ENCODE peak calls at places on chromosome 4, in four cellular contexts. E, X, P and S are unnamed samples.

GRCh38 chr4:185822791-185823190 is 10.8 kb upstream of the SORBS2 start:
- DNase-seq in E (no peak), X (no peak), P (no peak), S (no peak)

GRCh38 chr4:17981063-17981462 is 40.5 kb downstream of the LCORL start:
- DNase-seq in E (no peak), X (no peak), P (peak), S (no peak)

GRCh38 chr4:151782296-151782695 is 21.5 kb upstream of the GATB start:
- DNase-seq in E (no peak), X (no peak), P (no peak), S (no peak)

GRCh38 chr4:86050516-86050915 is 309.3 kb downstream of the MAPK10 start:
- DNase-seq in E (no peak), X (no peak), P (peak), S (no peak)

GRCh38 chr4:131091896-131092295 is 1995.9 kb downstream of the C4orf33 start:
- DNase-seq in E (no peak), X (peak), P (peak), S (no peak)

GRCh38 chr4:6974138-6974848 is 64.7 kb downstream of the TBC1D14 start:
- DNase-seq in E (peak), X (peak), P (peak), S (peak)

GRCh38 chr4:13533670-13534343 is 10.5 kb downstream of the NKX3-2 start:
- DNase-seq in E (no peak), X (no peak), P (no peak), S (no peak)

GRCh38 chr4:102663073-102663472 is 97.7 kb downstream of the MANBA start:
- DNase-seq in E (no peak), X (no peak), P (peak), S (no peak)

GRCh38 chr4:111433436-111433835 is 711.8 kb upstream of the FAM241A start:
- DNase-seq in E (no peak), X (no peak), P (no peak), S (no peak)

GRCh38 chr4:4328206-4328605 is 38.2 kb downstream of the ZBTB49 start:
- DNase-seq in E (no peak), X (no peak), P (no peak), S (no peak)

GRCh38 chr4:56531823-56532222 is 26.2 kb downstream of the ARL9 start:
- DNase-seq in E (no peak), X (no peak), P (no peak), S (no peak)

GRCh38 chr4:144421839-144422565 is 224.0 kb upstream of the HHIP start:
- DNase-seq in E (no peak), X (no peak), P (peak), S (no peak)

GRCh38 chr4:128565565-128566186 is 243.8 kb upstream of the JADE1 start:
- DNase-seq in E (peak), X (peak), P (peak), S (peak)

GRCh38 chr4:94036964-94037363 is 170.7 kb upstream of the SMARCAD1 start:
- DNase-seq in E (no peak), X (no peak), P (no peak), S (no peak)

GRCh38 chr4:244471-244870 is 60.8 kb downstream of the ZNF732 start:
- DNase-seq in E (peak), X (peak), P (peak), S (peak)

GRCh38 chr4:145843148-145843547 is 95.5 kb downstream of the ZNF827 start:
- DNase-seq in E (no peak), X (no peak), P (peak), S (no peak)

GRCh38 chr4:13665711-13666660 is 38.5 kb upstream of the BOD1L1 start:
- DNase-seq in E (no peak), X (no peak), P (no peak), S (no peak)

GRCh38 chr4:39700500-39700899 is 2.6 kb downstream of the UBE2K start:
- DNase-seq in E (no peak), X (no peak), P (no peak), S (no peak)

DNA sequence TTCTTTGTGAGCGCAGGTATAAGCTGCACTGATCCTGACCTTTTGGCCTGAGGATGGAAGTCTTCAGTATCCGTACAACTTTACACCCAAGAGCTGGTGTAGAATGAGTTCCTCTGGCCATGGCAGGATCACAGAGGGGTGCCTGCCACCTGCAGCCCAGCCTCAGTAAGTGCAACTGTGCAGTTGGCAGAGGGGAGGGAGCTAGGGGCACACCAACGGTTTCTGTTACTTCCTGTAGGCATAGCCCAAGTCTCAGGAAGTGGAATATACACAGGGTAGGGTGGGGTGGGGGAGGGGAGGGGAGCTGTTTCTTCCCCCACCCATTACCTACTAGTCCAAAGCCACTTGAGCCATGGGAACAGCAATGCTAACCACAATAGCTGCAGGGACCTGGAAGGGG is 85.4 kb upstream of the GBA3 start:
- DNase-seq in E (peak), X (peak), P (peak), S (peak)
- H3K4me3 ChIP-seq in E (no peak), X (no peak), P (no peak), S (no peak)

DNA sequence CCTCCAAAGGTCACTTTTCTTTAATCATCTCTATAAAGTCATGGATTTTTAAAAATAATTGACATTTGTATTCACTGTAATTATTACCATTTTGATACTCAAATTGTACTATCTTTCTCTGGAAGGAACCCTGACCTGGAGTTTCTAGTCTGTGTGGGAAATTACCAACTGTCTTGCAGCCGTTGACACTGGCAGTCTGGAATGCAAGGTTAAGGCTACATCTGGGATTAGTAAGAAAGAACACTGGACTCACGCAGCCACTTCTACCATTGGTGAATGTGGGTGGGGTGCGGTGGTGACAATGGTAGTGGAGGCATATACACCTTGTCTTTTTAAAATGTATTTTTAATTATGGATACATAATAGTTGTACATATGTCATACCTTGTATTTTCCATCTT is 40.9 kb downstream of the EGF start:
- DNase-seq in E (no peak), X (no peak), P (no peak), S (no peak)
- H3K4me3 ChIP-seq in E (no peak), X (no peak), P (no peak), S (no peak)

GRCh38 chr4:23582671-23583070 is 307.2 kb downstream of the PPARGC1A start:
- DNase-seq in E (no peak), X (no peak), P (no peak), S (no peak)

GRCh38 chr4:23584024-23584423 is 305.8 kb downstream of the PPARGC1A start:
- DNase-seq in E (no peak), X (no peak), P (no peak), S (no peak)

GRCh38 chr4:23577398-23577797 is 312.4 kb downstream of the PPARGC1A start:
- DNase-seq in E (no peak), X (no peak), P (no peak), S (no peak)

DNA sequence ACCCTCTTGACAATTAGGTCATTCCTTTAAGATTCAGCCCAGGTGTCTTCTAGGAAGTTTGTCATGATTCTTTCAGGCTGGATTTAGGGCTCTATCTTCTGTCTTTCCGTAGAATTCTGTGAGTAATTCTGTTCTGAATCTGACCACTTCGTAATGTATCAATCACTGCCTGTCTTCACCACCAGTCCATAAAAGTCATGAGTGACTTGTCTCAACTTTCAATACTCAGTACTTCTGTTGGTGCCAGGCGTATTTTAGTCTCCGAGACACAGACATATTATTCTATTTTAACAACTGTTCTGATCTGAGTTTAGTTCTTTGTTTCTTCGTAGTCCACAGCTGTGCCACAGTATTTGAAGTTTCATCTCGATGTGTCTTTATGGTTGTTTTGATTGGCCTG is 310.7 kb downstream of the PPARGC1A start:
- DNase-seq in E (no peak), X (no peak), P (no peak), S (no peak)
- H3K4me3 ChIP-seq in E (no peak), X (no peak), P (no peak), S (no peak)

DNA sequence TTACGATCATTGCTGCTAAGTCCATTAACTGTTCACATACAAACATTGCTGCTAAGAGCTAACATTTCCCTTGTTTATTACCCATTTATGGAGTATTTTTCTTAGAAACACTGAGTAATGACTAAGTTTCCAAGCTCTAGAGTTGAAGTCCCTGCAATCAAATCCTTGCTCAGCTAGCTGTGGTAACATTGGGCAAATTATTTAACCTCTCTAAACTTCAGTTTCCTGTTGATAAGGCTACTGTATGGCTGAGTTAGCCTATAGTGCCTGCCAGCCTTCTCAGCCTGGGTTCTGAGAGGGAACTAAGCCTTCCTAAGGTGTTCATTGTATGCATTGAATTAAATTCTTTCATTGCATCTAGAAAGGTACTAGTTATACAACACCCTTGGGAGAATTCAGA is 15.2 kb upstream of the SCOC start:
- DNase-seq in E (no peak), X (no peak), P (no peak), S (no peak)
- H3K4me3 ChIP-seq in E (no peak), X (no peak), P (no peak), S (no peak)

GRCh38 chr4:53905935-53906377 is 158.4 kb downstream of the CHIC2 start:
- DNase-seq in E (peak), X (peak), P (peak), S (peak)
- H3K4me3 ChIP-seq in E (peak), X (peak), P (peak), S (no peak)

GRCh38 chr4:2469192-2469984 is 482 bp downstream of the RNF4 start:
- DNase-seq in E (peak), X (peak), P (no peak), S (peak)
- H3K4me3 ChIP-seq in E (peak), X (peak), P (peak), S (peak)

DNA sequence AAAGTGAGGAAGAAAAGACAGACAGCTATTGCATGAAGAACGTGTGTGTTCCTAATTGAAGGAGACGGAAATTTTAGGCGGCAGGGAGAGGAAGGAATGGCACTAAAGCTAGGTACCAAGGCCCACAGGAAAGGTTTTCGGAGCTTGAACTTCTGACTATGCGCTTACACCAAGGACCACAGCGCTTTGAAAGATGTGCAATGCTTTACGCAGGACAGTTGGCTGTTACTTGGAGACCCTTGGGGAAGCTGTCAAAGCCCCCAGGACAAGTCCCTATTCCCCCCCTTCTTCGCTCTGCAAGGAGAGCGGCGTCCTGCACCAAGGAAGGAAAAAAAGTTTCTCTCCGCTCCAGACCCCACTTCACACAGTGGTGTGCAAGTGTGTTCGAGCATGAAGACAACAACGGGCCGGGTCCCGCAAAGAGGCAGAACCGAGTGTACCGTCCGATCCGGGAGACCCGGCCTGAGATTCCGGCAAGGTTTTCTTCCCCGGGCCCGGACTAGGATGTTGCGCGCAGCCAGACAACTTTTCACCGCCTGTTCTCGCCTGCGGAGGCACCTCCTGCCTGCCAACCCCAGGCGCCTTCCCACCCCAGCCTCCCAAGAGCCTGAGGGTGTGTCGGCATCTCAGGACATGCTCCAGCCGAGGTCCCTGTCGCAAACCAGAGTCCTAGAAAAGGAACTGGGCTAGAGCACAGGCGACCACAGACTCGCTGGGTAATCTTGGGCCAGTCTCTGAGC is 888 bp downstream of the KDR start:
- DNase-seq in E (peak), X (no peak), P (peak), S (no peak)
- H3K4me3 ChIP-seq in E (peak), X (no peak), P (peak), S (peak)